ENCODE peak calls at places on chromosome 11, in nine cellular contexts. Y is D721Med; I is NCI-H1092; S is activated CD4-positive, alpha-beta T cell treated with anti-CD3 and anti-CD28 coated beads for 36 hours; C is cardiac fibroblast; A is mucosa of descending colon; P is nucleus accumbens; U is EH; K is stimulated activated CD4-positive, alpha-beta T cell treated with anti-CD3 and anti-CD28 coated beads, Interleukin-15, amount 100 ng/mL, for 1 hour. V is an unnamed sample.

GRCh38 chr11:10401275-10401674 is 53.8 kb upstream of the AMPD3 start:
- DNase-seq in U (no peak), K (no peak), S (no peak), C (peak; percentile 34), P (no peak), A (no peak), Y (no peak), I (no peak), V (no peak)

GRCh38 chr11:83663446-83663845 is 377.3 kb upstream of the CCDC90B start:
- DNase-seq in S (no peak), C (no peak), K (no peak), A (no peak), Y (no peak), U (no peak), P (no peak), I (no peak), V (no peak)

GRCh38 chr11:68120212-68121066 is 749 bp downstream of the CHKA start:
- DNase-seq in K (peak; percentile 24), U (peak; percentile 47), S (peak; percentile 66), I (no peak), C (peak; percentile 41), P (peak; percentile 46), A (peak; percentile 64), Y (no peak), V (peak; percentile 49)

GRCh38 chr11:67996622-67997459 is 7.1 kb downstream of the UNC93B1 start:
- DNase-seq in S (peak; percentile 72), K (no peak), P (no peak), Y (no peak), A (peak; percentile 95), U (peak; percentile 63), C (peak; percentile 58), I (no peak), V (peak; percentile 36)

GRCh38 chr11:119116601-119117000 is 4.8 kb upstream of the HINFP start:
- DNase-seq in K (no peak), I (no peak), P (no peak), U (no peak), C (no peak), S (no peak), Y (no peak), A (no peak), V (no peak)

GRCh38 chr11:69475141-69475865 is 6.2 kb upstream of the LINC01488 start:
- DNase-seq in C (no peak), U (no peak), P (no peak), I (no peak), A (no peak), K (no peak), Y (no peak), S (no peak), V (no peak)

GRCh38 chr11:47711816-47712215 is 3.4 kb downstream of the AGBL2 start:
- DNase-seq in K (no peak), I (no peak), A (no peak), C (peak; percentile 10), S (no peak), P (no peak), U (no peak), Y (no peak), V (peak; percentile 37)

GRCh38 chr11:47711225-47711624 is 3.9 kb downstream of the AGBL2 start:
- DNase-seq in K (no peak), C (no peak), I (no peak), Y (no peak), S (no peak), P (no peak), U (no peak), A (no peak), V (no peak)

GRCh38 chr11:67429038-67429668 is 859 bp downstream of the RPS6KB2 start:
- DNase-seq in I (no peak), A (no peak), K (no peak), P (no peak), U (no peak), Y (no peak), C (no peak), S (peak; percentile 27), V (no peak)

GRCh38 chr11:62689421-62690183 is at the start of gene LRRN4CL:
- DNase-seq in C (peak; percentile 85), K (no peak), A (peak; percentile 57), I (no peak), U (peak; percentile 91), Y (no peak), P (no peak), S (no peak), V (peak; percentile 93)